ENCODE peak calls at places on chromosomes 13 and 19, in eight cellular contexts. V is Peyer's patch, X is ovary, B is IMR-90, Q is K562, G is A549, S is lower leg skin, N is testis. O is an unnamed sample.

GRCh38 chr19:42601811-42602443 is 7.2 kb upstream of the CEACAM8 start:
- DNase-seq in X (no peak), V (no peak), S (no peak), Q (peak), G (peak), N (no peak), B (peak), O (peak)

GRCh38 chr19:3270908-3271307 is 46.4 kb downstream of the CELF5 start:
- DNase-seq in N (peak), Q (peak), X (no peak), V (no peak), S (no peak), B (peak), G (peak), O (peak)

GRCh38 chr13:47166341-47166740 is 269.5 kb upstream of the HTR2A start:
- DNase-seq in S (no peak), G (no peak), V (no peak), X (no peak), B (no peak), N (no peak), Q (no peak), O (no peak)

GRCh38 chr19:47378246-47378645 is 29.1 kb downstream of the DHX34 start:
- DNase-seq in S (no peak), G (no peak), X (no peak), N (no peak), Q (no peak), V (no peak), B (no peak), O (no peak)

GRCh38 chr13:42478531-42479156 is 95.3 kb upstream of the TNFSF11 start:
- DNase-seq in N (no peak), V (no peak), Q (no peak), B (peak), X (no peak), S (no peak), G (peak), O (no peak)

GRCh38 chr13:84844473-84844872 is 954.7 kb downstream of the SLITRK6 start:
- DNase-seq in X (no peak), N (no peak), V (no peak), B (no peak), Q (no peak), S (no peak), G (peak), O (no peak)

GRCh38 chr13:82758056-82758455 is 1124.2 kb downstream of the SLITRK1 start:
- DNase-seq in Q (no peak), X (no peak), N (no peak), B (peak), G (peak), V (no peak), S (no peak), O (peak)

GRCh38 chr13:95023405-95023804 is 277.8 kb downstream of the ABCC4 start:
- DNase-seq in Q (no peak), N (no peak), V (no peak), B (peak), S (no peak), X (no peak), G (no peak), O (no peak)

GRCh38 chr13:50611117-50611781 is 232.2 kb downstream of the DLEU7 start:
- DNase-seq in X (no peak), S (no peak), N (no peak), B (no peak), G (no peak), V (no peak), Q (no peak), O (no peak)

GRCh38 chr13:66208589-66208988 is 1021.5 kb downstream of the PCDH9 start:
- DNase-seq in X (no peak), G (no peak), Q (no peak), V (no peak), B (no peak), S (no peak), N (no peak), O (no peak)

GRCh38 chr19:31675187-31675913 is 326.1 kb upstream of the TSHZ3 start:
- DNase-seq in V (no peak), X (no peak), N (no peak), B (peak), Q (no peak), S (no peak), G (no peak), O (peak)

GRCh38 chr19:8640402-8641004 is 10.1 kb downstream of the NFILZ start:
- DNase-seq in V (no peak), N (peak), X (no peak), S (peak), G (peak), Q (no peak), B (no peak), O (no peak)

GRCh38 chr13:35876601-35877000 is 254.6 kb downstream of the DCLK1 start:
- DNase-seq in N (no peak), Q (no peak), X (no peak), S (no peak), B (no peak), G (no peak), V (no peak), O (no peak)

DNA sequence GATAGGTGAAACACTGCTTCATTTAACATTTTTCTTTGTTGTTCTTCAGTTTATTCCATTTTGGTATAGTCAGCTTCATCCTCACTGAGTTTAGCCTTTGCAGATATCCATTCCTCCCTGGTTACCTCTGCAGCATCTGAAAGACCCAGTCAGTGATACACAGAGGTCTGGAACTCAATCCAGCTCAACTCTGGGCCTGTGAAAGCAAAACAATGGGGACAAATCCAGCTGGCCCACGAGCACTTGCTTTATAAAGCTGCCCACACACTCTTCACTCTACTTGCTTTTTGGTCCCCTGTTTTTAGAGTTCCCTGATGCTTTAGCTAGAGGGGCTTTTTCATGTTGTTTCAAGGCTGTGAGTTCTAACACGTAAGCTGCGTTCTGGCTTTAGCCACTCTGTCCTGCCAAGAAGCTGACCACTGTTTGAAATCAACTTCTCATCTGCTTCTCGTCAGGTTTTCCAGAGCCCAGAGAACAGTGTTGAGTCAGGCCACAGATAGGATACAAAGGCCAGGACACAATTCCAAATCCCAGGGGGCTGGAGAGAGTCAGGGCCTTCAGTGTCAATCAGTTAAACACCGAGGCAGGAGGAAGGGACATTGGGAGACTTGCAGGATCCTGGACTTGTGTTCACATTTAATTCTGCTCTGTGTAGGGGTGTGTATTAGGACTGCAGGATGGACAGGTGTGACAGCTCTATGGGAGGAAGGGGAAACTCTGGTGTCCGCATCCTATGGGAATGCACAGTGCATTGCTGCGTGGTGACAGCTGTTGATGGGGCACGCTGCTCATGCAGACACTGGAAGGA is 83.5 kb upstream of the RNF113B start:
- DNase-seq in Q (no peak), V (no peak), S (no peak), G (no peak), N (no peak), X (no peak), B (no peak), O (no peak)
- TF ChIP-seq POLR2A in Q (no peak), V (no peak), S (no peak), G (no peak), N (no peak), X (no peak), B (no peak), O (no peak)

GRCh38 chr19:41320568-41320967 is 10.6 kb downstream of the CCDC97 start:
- DNase-seq in S (no peak), V (no peak), G (no peak), B (no peak), N (no peak), Q (no peak), X (no peak), O (no peak)

GRCh38 chr19:41321204-41321599 is 11.2 kb downstream of the CCDC97 start:
- DNase-seq in V (no peak), Q (no peak), S (no peak), G (no peak), N (no peak), X (no peak), B (no peak), O (no peak)

GRCh38 chr19:41319500-41320184 is 9.7 kb downstream of the CCDC97 start:
- DNase-seq in B (no peak), X (no peak), S (no peak), V (no peak), G (no peak), Q (no peak), N (no peak), O (no peak)

GRCh38 chr19:41320185-41320518 is 10.2 kb downstream of the CCDC97 start:
- DNase-seq in S (no peak), Q (no peak), X (no peak), G (no peak), B (no peak), N (no peak), V (no peak), O (no peak)

GRCh38 chr19:41318696-41319499 is 8.9 kb downstream of the CCDC97 start:
- DNase-seq in B (no peak), N (no peak), S (no peak), X (no peak), V (no peak), Q (no peak), G (no peak), O (no peak)
- TF ChIP-seq POLR2A in B (no peak), N (no peak), S (no peak), X (no peak), V (no peak), Q (peak), G (no peak), O (no peak)

DNA sequence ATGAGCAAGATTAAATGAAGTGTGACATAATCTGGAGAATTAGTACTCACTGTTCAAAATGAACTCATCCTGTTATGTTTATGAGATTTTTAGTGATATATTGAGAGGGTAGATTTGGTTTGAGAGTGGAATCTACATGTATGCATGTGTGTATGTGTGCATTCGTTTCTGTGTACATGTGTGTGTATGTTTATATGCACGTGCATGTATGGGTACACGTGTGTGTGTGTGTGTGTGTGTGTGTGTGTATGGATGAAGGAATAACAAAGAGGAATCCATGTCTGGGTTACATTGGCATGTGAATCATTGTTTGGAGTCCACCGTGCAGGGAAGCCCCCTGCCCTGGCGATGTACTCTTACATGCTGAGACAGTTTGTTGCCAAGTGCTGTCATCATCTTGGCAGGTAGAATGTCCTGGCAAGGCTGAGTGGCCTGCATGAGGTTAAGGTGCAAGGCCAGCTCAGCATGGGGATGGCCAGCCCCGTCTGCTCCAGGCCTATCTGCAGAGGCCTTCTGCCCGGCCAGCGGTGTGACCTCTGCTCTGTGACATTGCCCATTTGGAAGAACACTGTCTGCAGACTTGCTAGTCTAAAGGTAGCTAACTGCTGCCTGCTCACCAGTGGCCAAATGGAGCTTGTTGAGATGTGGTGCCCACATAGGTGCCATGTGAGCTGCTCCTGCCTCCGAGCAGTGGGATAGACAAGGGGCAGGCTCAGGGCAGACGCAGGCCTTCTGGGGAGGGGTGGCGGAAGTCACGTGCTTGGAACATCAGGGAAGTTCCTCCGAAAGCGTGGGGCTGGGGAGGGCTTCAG is 222.3 kb downstream of the TEX29 start:
- DNase-seq in S (peak), G (no peak), X (no peak), Q (no peak), V (no peak), N (no peak), B (no peak), O (no peak)
- TF ChIP-seq POLR2A in S (no peak), G (no peak), X (no peak), Q (no peak), V (no peak), N (no peak), B (no peak), O (no peak)

DNA sequence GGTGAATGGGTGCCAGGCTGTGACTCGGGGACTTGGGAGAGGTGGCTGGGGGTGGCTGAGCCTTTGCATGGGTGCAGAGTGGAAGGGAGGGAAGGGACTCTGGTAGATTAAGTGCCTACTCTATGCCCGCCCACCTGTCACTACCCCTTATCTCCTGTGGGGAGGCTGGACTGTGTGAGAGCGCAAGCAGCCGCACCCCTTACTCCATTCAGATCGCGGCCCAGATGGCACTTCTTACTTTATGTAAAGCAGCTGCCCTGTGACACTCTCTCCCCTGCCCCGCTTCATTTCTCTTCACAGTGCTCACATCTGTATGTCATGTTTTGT is 2.9 kb downstream of the KASH5 start:
- DNase-seq in X (no peak), B (no peak), V (peak), G (no peak), N (no peak), S (no peak), Q (no peak), O (no peak)
- TF ChIP-seq POLR2A in X (no peak), B (no peak), V (no peak), G (no peak), N (no peak), S (no peak), Q (no peak), O (no peak)